ENCODE peak calls at places on chromosomes 7 and 10, in four cellular contexts. R, P, T and Y are unnamed samples.

GRCh38 chr7:117012284-117013174 is 59.2 kb downstream of the ST7 start:
- DNase-seq in R (peak), P (peak), T (no peak), Y (peak)

GRCh38 chr10:71431216-71431944 is 34.7 kb downstream of the CDH23 start:
- DNase-seq in R (no peak), P (no peak), T (no peak), Y (no peak)

GRCh38 chr10:35135861-35136260 is 9.2 kb downstream of the CREM start:
- DNase-seq in R (no peak), P (peak), T (peak), Y (no peak)

GRCh38 chr7:7422641-7423040 is 113.0 kb downstream of the COL28A1 start:
- DNase-seq in R (no peak), P (no peak), T (no peak), Y (no peak)

GRCh38 chr10:974038-974784 is 14.0 kb upstream of the GTPBP4 start:
- DNase-seq in R (no peak), P (no peak), T (no peak), Y (peak)

GRCh38 chr7:140640727-140641531 is at the start of gene DENND2A:
- DNase-seq in R (no peak), P (peak), T (no peak), Y (peak)

GRCh38 chr7:27161214-27161720 is 4.1 kb downstream of the HOXA9 start:
- DNase-seq in R (no peak), P (no peak), T (no peak), Y (no peak)

GRCh38 chr10:44300666-44301649 is 83.9 kb downstream of the CXCL12 start:
- DNase-seq in R (no peak), P (peak), T (no peak), Y (peak)

GRCh38 chr10:86264481-86265231 is 101.9 kb downstream of the GRID1 start:
- DNase-seq in R (no peak), P (no peak), T (no peak), Y (no peak)

GRCh38 chr10:79417266-79417665 is 28.2 kb downstream of the ZCCHC24 start:
- DNase-seq in R (no peak), P (no peak), T (no peak), Y (no peak)

GRCh38 chr10:52447931-52448353 is 133.9 kb downstream of the DKK1 start:
- DNase-seq in R (no peak), P (peak), T (no peak), Y (peak)